ENCODE peak calls at places on chromosome X, in six cellular contexts. F, N, H, B, Q and R are unnamed samples.

GRCh38 chrX:107288676-107289075 is 82.3 kb downstream of the DNAAF6 start:
- DNase-seq in F (no peak), N (no peak), H (no peak), B (no peak), Q (no peak), R (no peak)

GRCh38 chrX:39721570-39722279 is 376.0 kb downstream of the BCOR start:
- DNase-seq in F (no peak), N (no peak), H (no peak), B (no peak), Q (no peak), R (no peak)

GRCh38 chrX:41512394-41512793 is 65.3 kb downstream of the NYX start:
- DNase-seq in F (no peak), N (no peak), H (no peak), B (no peak), Q (no peak), R (no peak)

GRCh38 chrX:12894074-12894691 is 12.2 kb upstream of the TLR8 start:
- DNase-seq in F (peak), N (no peak), H (peak), B (peak), Q (peak), R (no peak)

GRCh38 chrX:150049647-150050046 is 111.4 kb upstream of the EOLA2 start:
- DNase-seq in F (no peak), N (no peak), H (peak), B (no peak), Q (no peak), R (no peak)

GRCh38 chrX:14504960-14505538 is 24.3 kb upstream of the GLRA2 start:
- DNase-seq in F (no peak), N (no peak), H (no peak), B (no peak), Q (no peak), R (no peak)

GRCh38 chrX:154714925-154715324 is 36.0 kb downstream of the GAB3 start:
- DNase-seq in F (peak), N (no peak), H (peak), B (peak), Q (peak), R (peak)

GRCh38 chrX:18146954-18147353 is 73.7 kb downstream of the BEND2 start:
- DNase-seq in F (no peak), N (no peak), H (no peak), B (no peak), Q (peak), R (peak)

GRCh38 chrX:108271397-108271787 is 166.8 kb downstream of the COL4A6 start:
- DNase-seq in F (no peak), N (no peak), H (no peak), B (no peak), Q (no peak), R (no peak)

GRCh38 chrX:76657499-76657898 is 230.0 kb downstream of the MAGEE1 start:
- DNase-seq in F (no peak), N (no peak), H (no peak), B (no peak), Q (no peak), R (no peak)

GRCh38 chrX:119624417-119624816 is 18.2 kb upstream of the NKRF start:
- DNase-seq in F (no peak), N (no peak), H (no peak), B (no peak), Q (no peak), R (no peak)

GRCh38 chrX:150038977-150039599 is 100.8 kb upstream of the EOLA2 start:
- DNase-seq in F (no peak), N (no peak), H (peak), B (no peak), Q (no peak), R (no peak)